ENCODE peak calls at places on chromosomes 16 and 17, in seven cellular contexts. D is effector memory CD4-positive, alpha-beta T cell; T is T-helper 2 cell; Z is ELR; X is dorsolateral prefrontal cortex; I is left cardiac atrium; R is A549. J is an unnamed sample.

GRCh38 chr17:1611715-1612114 is 16.9 kb downstream of the SLC43A2 start:
- DNase-seq in Z (no peak), R (no peak), T (no peak), I (no peak), D (no peak), X (no peak), J (no peak)

GRCh38 chr16:8828541-8829165 is 31.0 kb downstream of the PMM2 start:
- DNase-seq in R (no peak), X (no peak), I (no peak), T (no peak), Z (peak; percentile 45), D (no peak), J (no peak)

GRCh38 chr17:151886-152859 is 14.8 kb downstream of the SCGB1C2 start:
- DNase-seq in Z (peak; percentile 41), X (peak; percentile 1), R (no peak), I (no peak), T (no peak), D (no peak), J (no peak)

GRCh38 chr17:44904001-44904984 is 5.0 kb upstream of the EFTUD2 start:
- DNase-seq in I (no peak), D (no peak), R (no peak), T (no peak), X (no peak), Z (no peak), J (no peak)

GRCh38 chr17:44097110-44097810 is 26.2 kb downstream of the HDAC5 start:
- DNase-seq in T (no peak), Z (peak; percentile 82), R (no peak), I (peak; percentile 56), X (no peak), D (no peak), J (no peak)

GRCh38 chr17:75641343-75641742 is 8.1 kb downstream of the SMIM5 start:
- DNase-seq in X (no peak), T (no peak), R (no peak), D (no peak), Z (no peak), I (no peak), J (no peak)

GRCh38 chr16:23771027-23771426 is 16.2 kb downstream of the CHP2 start:
- DNase-seq in I (no peak), R (no peak), T (no peak), X (no peak), D (no peak), Z (no peak), J (no peak)

GRCh38 chr16:57386381-57386951 is 14.2 kb downstream of the CX3CL1 start:
- DNase-seq in X (no peak), Z (no peak), D (no peak), I (no peak), R (no peak), T (no peak), J (no peak)

GRCh38 chr16:75306102-75306762 is 54.8 kb upstream of the BCAR1 start:
- DNase-seq in X (no peak), D (no peak), I (no peak), Z (peak; percentile 53), R (peak; percentile 54), T (no peak), J (no peak)

GRCh38 chr17:62965149-62965648 is 836 bp upstream of the TANC2 start:
- DNase-seq in D (peak; percentile 24), R (no peak), X (no peak), I (no peak), T (peak; percentile 38), Z (no peak), J (no peak)

GRCh38 chr17:79769596-79770520 is 8.1 kb upstream of the CBX2 start:
- DNase-seq in D (no peak), T (no peak), R (peak; percentile 71), X (no peak), Z (no peak), I (no peak), J (no peak)

GRCh38 chr17:47286198-47286914 is 32.7 kb downstream of the ITGB3 start:
- DNase-seq in D (no peak), Z (no peak), X (no peak), T (no peak), R (no peak), I (no peak), J (no peak)

GRCh38 chr17:8015957-8016631 is 13.7 kb downstream of the GUCY2D start:
- DNase-seq in T (no peak), Z (no peak), X (peak; percentile 60), I (no peak), R (no peak), D (no peak), J (no peak)

GRCh38 chr16:89035013-89035697 is 58.1 kb upstream of the CBFA2T3 start:
- DNase-seq in X (no peak), I (no peak), Z (no peak), R (no peak), T (no peak), D (no peak), J (no peak)

GRCh38 chr16:77675464-77676324 is 46.6 kb upstream of the NUDT7 start:
- DNase-seq in D (peak; percentile 15), I (peak; percentile 54), X (peak; percentile 58), Z (peak; percentile 67), R (peak; percentile 41), T (peak; percentile 42), J (peak; percentile 52)

GRCh38 chr17:73362697-73363096 is 50.9 kb upstream of the CDC42EP4 start:
- DNase-seq in Z (no peak), D (no peak), T (no peak), I (no peak), R (no peak), X (no peak), J (no peak)

GRCh38 chr16:57889111-57889510 is 81.8 kb downstream of the CNGB1 start:
- DNase-seq in I (no peak), T (no peak), Z (no peak), R (no peak), X (no peak), D (no peak), J (no peak)

GRCh38 chr17:902463-902862 is 77.1 kb downstream of the NXN start:
- DNase-seq in X (no peak), D (no peak), R (no peak), Z (no peak), I (no peak), T (no peak), J (no peak)

GRCh38 chr16:48156790-48157209 is 1.0 kb upstream of the ABCC12 start:
- DNase-seq in X (peak; percentile 81), R (peak; percentile 66), I (peak; percentile 84), D (peak; percentile 46), T (peak; percentile 83), Z (peak; percentile 81), J (peak; percentile 64)

GRCh38 chr17:76585048-76585648 is 512 bp downstream of the ST6GALNAC2 start:
- DNase-seq in T (no peak), Z (no peak), D (no peak), R (no peak), X (no peak), I (peak; percentile 59), J (no peak)

GRCh38 chr17:40314557-40314953 is 5.6 kb downstream of the RARA start:
- DNase-seq in D (peak; percentile 88), I (peak; percentile 92), T (peak; percentile 81), X (peak; percentile 82), Z (peak; percentile 99), R (peak; percentile 99), J (peak; percentile 26)

GRCh38 chr17:32863559-32863958 is 13.4 kb downstream of the MYO1D start:
- DNase-seq in Z (no peak), D (no peak), I (no peak), T (no peak), R (no peak), X (no peak), J (no peak)

GRCh38 chr17:73902416-73903181 is 258.4 kb upstream of the SDK2 start:
- DNase-seq in Z (no peak), T (no peak), D (no peak), X (no peak), R (no peak), I (peak; percentile 24), J (no peak)

GRCh38 chr17:47719411-47720152 is 13.5 kb upstream of the TBX21 start:
- DNase-seq in I (no peak), D (peak; percentile 49), X (no peak), R (no peak), T (peak; percentile 51), Z (peak; percentile 94), J (no peak)

GRCh38 chr17:15181816-15182215 is 83.3 kb downstream of the PMP22 start:
- DNase-seq in X (no peak), D (no peak), Z (no peak), T (no peak), I (no peak), R (no peak), J (no peak)

J was measured in KG1.